ENCODE peak calls at places on chromosomes 7 and 10, in four cellular contexts. Z is kidney, C is lower lobe of right lung, A is testis. E is an unnamed sample.

GRCh38 chr7:84492565-84493034 is 298.0 kb upstream of the SEMA3A start:
- DNase-seq in C (no peak), A (no peak), Z (no peak), E (no peak)

GRCh38 chr10:68870545-68871104 is 30.5 kb upstream of the DDX50 start:
- DNase-seq in C (no peak), Z (no peak), A (no peak), E (no peak)

GRCh38 chr7:76296743-76297740 is 5.4 kb upstream of the HSPB1 start:
- DNase-seq in A (no peak), C (peak; percentile 79), Z (peak; percentile 91), E (peak; percentile 71)

GRCh38 chr10:86644412-86645110 is 9.8 kb upstream of the OPN4 start:
- DNase-seq in A (peak; percentile 3), C (no peak), Z (no peak), E (no peak)

GRCh38 chr10:116787893-116788665 is 45.7 kb upstream of the HSPA12A start:
- DNase-seq in Z (peak; percentile 91), C (peak; percentile 77), A (peak; percentile 92), E (peak; percentile 79)

GRCh38 chr10:63644398-63645142 is 123.4 kb downstream of the REEP3 start:
- DNase-seq in Z (no peak), C (no peak), A (no peak), E (no peak)

GRCh38 chr10:43983856-43984271 is 335.2 kb upstream of the ZNF32 start:
- DNase-seq in C (no peak), Z (no peak), A (no peak), E (no peak)

GRCh38 chr7:94781236-94781635 is 125.3 kb upstream of the SGCE start:
- DNase-seq in Z (no peak), C (no peak), A (no peak), E (no peak)

GRCh38 chr10:63670291-63670898 is 149.2 kb downstream of the REEP3 start:
- DNase-seq in C (no peak), Z (no peak), A (no peak), E (no peak)

GRCh38 chr7:118148930-118149329 is 35.0 kb upstream of the LSM8 start:
- DNase-seq in C (no peak), Z (no peak), A (no peak), E (no peak)

GRCh38 chr10:28734940-28735759 is 57.8 kb downstream of the BAMBI start:
- DNase-seq in Z (no peak), A (no peak), C (no peak), E (peak; percentile 31)

GRCh38 chr10:76553700-76554470 is 1083.7 kb downstream of the KCNMA1 start:
- DNase-seq in Z (peak; percentile 25), A (no peak), C (no peak), E (peak; percentile 25)

GRCh38 chr10:32693441-32693979 is 247.6 kb downstream of the CCDC7 start:
- DNase-seq in Z (no peak), A (no peak), C (no peak), E (no peak)

GRCh38 chr7:158587425-158588084 is at the start of gene PTPRN2:
- DNase-seq in A (peak; percentile 73), C (peak; percentile 66), Z (peak; percentile 75), E (peak; percentile 84)

GRCh38 chr7:52355059-52355458 is 680.4 kb upstream of the POM121L12 start:
- DNase-seq in C (no peak), Z (no peak), A (no peak), E (no peak)

GRCh38 chr10:100760726-100761125 is 15.3 kb downstream of the PAX2 start:
- DNase-seq in C (no peak), Z (no peak), A (no peak), E (no peak)

GRCh38 chr7:53245721-53246120 is 210.3 kb downstream of the POM121L12 start:
- DNase-seq in C (no peak), A (no peak), Z (no peak), E (no peak)

GRCh38 chr7:80018941-80019808 is 115.5 kb upstream of the GNAI1 start:
- DNase-seq in A (peak; percentile 56), Z (no peak), C (peak; percentile 26), E (peak; percentile 31)

GRCh38 chr7:33640732-33641131 is 264.6 kb upstream of the BMPER start:
- DNase-seq in C (no peak), A (no peak), Z (no peak), E (no peak)

GRCh38 chr7:5666361-5666760 is 115.1 kb downstream of the RNF216 start:
- DNase-seq in A (no peak), C (no peak), Z (no peak), E (no peak)

GRCh38 chr10:111481271-111482073 is 404.6 kb downstream of the ADRA2A start:
- DNase-seq in Z (no peak), C (no peak), A (no peak), E (no peak)

GRCh38 chr10:122163182-122164027 is 107.7 kb upstream of the BTBD16 start:
- DNase-seq in A (peak; percentile 31), C (no peak), Z (peak; percentile 75), E (peak; percentile 62)

GRCh38 chr10:49007128-49007527 is 67.5 kb upstream of the LRRC18 start:
- DNase-seq in C (no peak), A (no peak), Z (no peak), E (no peak)

GRCh38 chr10:100881552-100882250 is 31.1 kb upstream of the SLF2 start:
- DNase-seq in C (no peak), Z (no peak), A (peak; percentile 33), E (no peak)

GRCh38 chr7:38169862-38170261 is 8.2 kb upstream of the STARD3NL start:
- DNase-seq in Z (peak; percentile 85), A (no peak), C (no peak), E (peak; percentile 39)

DNA sequence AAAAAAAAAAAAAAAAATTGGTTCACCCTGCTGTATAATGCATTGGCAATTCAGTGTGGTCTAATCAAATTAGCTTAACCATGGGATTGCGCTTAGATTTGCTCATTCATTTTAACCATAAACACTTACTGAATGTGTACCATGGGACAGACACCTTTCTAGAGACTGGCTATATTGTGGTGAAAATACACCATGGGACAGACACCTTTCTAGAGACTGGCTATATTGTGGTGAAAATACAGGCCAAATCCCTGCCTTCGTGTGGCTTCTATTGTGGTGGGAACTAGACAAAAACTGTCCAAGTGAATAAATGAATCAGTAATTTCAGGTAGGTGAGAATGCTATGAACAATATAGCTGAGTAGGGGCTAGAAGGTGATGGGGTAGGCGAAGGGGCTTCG is 10.2 kb upstream of the REPIN1 start:
- DNase-seq in A (no peak), C (no peak), Z (no peak), E (no peak)
- H3K4me1 ChIP-seq in A (no peaks in the 10 kb centered on the region), C (peaks cover 6% of the 10 kb centered on the region), Z (no peaks in the 10 kb centered on the region), E (no peaks in the 10 kb centered on the region)

GRCh38 chr7:139036901-139037300 is 1.1 kb upstream of the ZC3HAV1L start:
- DNase-seq in Z (no peak), C (no peak), A (no peak), E (no peak)
- H3K4me1 ChIP-seq in Z (peaks cover 9% of the 10 kb centered on the region), C (peaks cover 13% of the 10 kb centered on the region), A (peaks cover 8% of the 10 kb centered on the region), E (no peaks in the 10 kb centered on the region)

DNA sequence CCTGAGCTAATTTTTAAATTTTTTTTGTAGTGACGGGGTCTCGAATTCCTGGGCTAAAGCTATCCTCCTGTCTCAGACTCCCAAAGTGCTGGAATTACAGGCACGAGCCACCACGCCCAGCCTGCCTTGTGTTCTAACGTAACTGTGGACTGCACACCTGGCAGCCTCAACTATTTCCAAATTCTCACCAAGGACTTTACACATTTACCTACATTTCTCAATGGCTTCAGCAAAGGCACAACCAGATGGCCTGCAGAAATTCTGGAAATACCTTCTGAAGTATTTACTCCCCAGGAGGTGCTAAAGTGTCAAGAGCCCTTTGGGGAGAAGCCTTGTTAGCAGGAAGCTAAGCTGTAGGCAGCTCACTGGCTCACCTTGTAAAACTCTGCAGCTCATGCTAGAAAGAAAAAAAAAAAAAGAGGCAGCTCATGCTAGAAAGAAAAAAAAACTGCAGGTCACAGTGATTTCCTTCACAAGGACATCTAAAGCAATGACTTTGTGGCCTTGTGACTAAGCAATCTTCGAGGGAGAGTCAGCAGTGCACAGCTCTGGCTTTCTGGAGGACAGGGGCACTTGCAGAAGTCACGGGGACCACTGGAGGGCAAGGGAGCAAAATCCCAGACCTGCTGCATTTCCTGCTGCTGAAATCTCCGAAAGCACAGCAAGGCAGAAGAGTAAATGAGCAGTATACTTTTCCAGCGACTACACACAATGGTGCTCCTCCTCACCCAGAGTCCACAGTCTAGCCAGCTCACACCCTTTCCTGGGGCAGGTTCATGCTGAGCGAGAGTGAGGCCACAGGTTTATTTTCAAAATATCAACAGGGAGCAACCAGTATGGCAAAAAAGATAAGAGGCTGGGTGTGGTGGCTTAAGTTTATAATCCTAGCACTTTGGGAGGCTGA is 40.4 kb downstream of the BAIAP2L1 start:
- DNase-seq in Z (no peak), A (no peak), C (peak; percentile 73), E (no peak)
- H3K4me1 ChIP-seq in Z (no peaks in the 10 kb centered on the region), A (peaks cover 4% of the 10 kb centered on the region), C (peaks cover 30% of the 10 kb centered on the region), E (no peaks in the 10 kb centered on the region)

GRCh38 chr10:21036757-21037156 is 139.6 kb upstream of the NEBL start:
- DNase-seq in C (no peak), Z (no peak), A (no peak), E (no peak)
- H3K4me1 ChIP-seq in C (no peaks in the 10 kb centered on the region), Z (no peaks in the 10 kb centered on the region), A (no peaks in the 10 kb centered on the region), E (no peaks in the 10 kb centered on the region)

GRCh38 chr10:74930962-74931361 is 104.6 kb downstream of the KAT6B start:
- DNase-seq in A (no peak), Z (no peak), C (no peak), E (no peak)
- H3K4me1 ChIP-seq in A (peaks cover 34% of the 10 kb centered on the region), Z (peaks cover 11% of the 10 kb centered on the region), C (peaks cover 58% of the 10 kb centered on the region), E (peaks cover 5% of the 10 kb centered on the region)

GRCh38 chr7:50730459-50731400 is 52.0 kb downstream of the GRB10 start:
- DNase-seq in A (no peak), C (no peak), Z (no peak), E (no peak)

GRCh38 chr7:50727711-50728110 is 55.0 kb downstream of the GRB10 start:
- DNase-seq in C (no peak), A (no peak), Z (no peak), E (no peak)

GRCh38 chr7:50728184-50728583 is 54.5 kb downstream of the GRB10 start:
- DNase-seq in Z (no peak), C (no peak), A (no peak), E (no peak)

GRCh38 chr7:50731703-50732582 is 50.8 kb downstream of the GRB10 start:
- DNase-seq in C (no peak), Z (no peak), A (no peak), E (no peak)

DNA sequence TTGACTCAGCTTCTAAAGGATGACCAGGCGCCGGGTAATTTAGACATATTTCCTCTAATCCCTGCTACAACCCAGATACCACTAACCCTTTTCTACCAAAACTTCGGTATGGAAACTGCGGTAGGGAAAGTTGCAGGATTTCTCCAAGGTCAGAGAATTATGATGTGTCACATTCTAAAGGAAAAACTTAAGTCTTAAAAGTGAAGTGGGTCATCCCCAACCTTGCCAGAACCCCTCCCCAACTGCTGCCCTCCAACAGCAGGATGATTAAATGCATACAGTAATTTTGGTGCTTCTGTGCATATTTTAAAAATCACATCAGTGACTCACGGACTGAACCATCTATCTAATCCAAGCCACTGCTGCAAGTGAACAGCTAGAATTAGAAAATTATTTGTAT is 52.7 kb downstream of the GRB10 start:
- DNase-seq in A (no peak), C (no peak), Z (no peak), E (no peak)
- H3K4me1 ChIP-seq in A (peaks cover 8% of the 10 kb centered on the region), C (peaks cover 49% of the 10 kb centered on the region), Z (peaks cover 11% of the 10 kb centered on the region), E (peaks cover 18% of the 10 kb centered on the region)

GRCh38 chr7:156829669-156830336 is 63.2 kb downstream of the LMBR1 start:
- DNase-seq in Z (no peak), A (no peak), C (no peak), E (no peak)
- H3K4me1 ChIP-seq in Z (no peaks in the 10 kb centered on the region), A (no peaks in the 10 kb centered on the region), C (no peaks in the 10 kb centered on the region), E (no peaks in the 10 kb centered on the region)

GRCh38 chr10:6069101-6069931 is 7.1 kb upstream of the IL2RA start:
- DNase-seq in A (no peak), C (no peak), Z (no peak), E (no peak)
- H3K4me1 ChIP-seq in A (no peaks in the 10 kb centered on the region), C (peaks cover 61% of the 10 kb centered on the region), Z (peaks cover 8% of the 10 kb centered on the region), E (peaks cover 7% of the 10 kb centered on the region)